ENCODE peak calls at places on chromosomes 1 and 21, in four cellular contexts. Y is esophagus squamous epithelium, U is tibial nerve, F is IMR-90. K is an unnamed sample.

GRCh38 chr1:211589782-211590721 is 11.1 kb upstream of the SLC30A1 start:
- DNase-seq in Y (no peak), U (peak; percentile 80), F (peak; percentile 62), K (no peak)

GRCh38 chr1:146031476-146031875 is 9.9 kb upstream of the HJV start:
- DNase-seq in Y (no peak), U (no peak), F (no peak), K (no peak)

GRCh38 chr1:34270181-34270580 is 93.5 kb downstream of the C1orf94 start:
- DNase-seq in Y (no peak), U (no peak), F (no peak), K (no peak)

GRCh38 chr1:46767649-46768282 is 31.1 kb upstream of the CYP4B1 start:
- DNase-seq in Y (no peak), U (no peak), F (no peak), K (no peak)

GRCh38 chr1:107152332-107152731 is 11.5 kb downstream of the NTNG1 start:
- DNase-seq in Y (no peak), U (no peak), F (no peak), K (no peak)

GRCh38 chr1:88462481-88463261 is 221.4 kb upstream of the PKN2 start:
- DNase-seq in Y (no peak), U (no peak), F (peak; percentile 17), K (no peak)

GRCh38 chr1:168121314-168122029 is 15.3 kb downstream of the GPR161 start:
- DNase-seq in Y (no peak), U (peak; percentile 57), F (peak; percentile 88), K (no peak)

GRCh38 chr21:45618846-45619485 is 24.6 kb upstream of the PCBP3 start:
- DNase-seq in Y (no peak), U (no peak), F (no peak), K (no peak)

GRCh38 chr1:97634758-97635157 is 286.1 kb downstream of the DPYD start:
- DNase-seq in Y (no peak), U (no peak), F (no peak), K (no peak)

GRCh38 chr1:227787513-227788278 is 27.8 kb upstream of the PRSS38 start:
- DNase-seq in Y (peak; percentile 74), U (peak; percentile 83), F (peak; percentile 93), K (peak; percentile 96)
- TF ChIP-seq POLR2A in Y (no peak), U (peak; percentile 56), F (no peak), K (no peak)

GRCh38 chr1:33183306-33183705 is 1.5 kb upstream of the TRIM62 start:
- DNase-seq in Y (no peak), U (no peak), F (no peak), K (no peak)

GRCh38 chr1:33181038-33181861 is 593 bp downstream of the TRIM62 start:
- DNase-seq in Y (no peak), U (no peak), F (peak; percentile 41), K (peak; percentile 47)

GRCh38 chr1:33182896-33183295 is 1.1 kb upstream of the TRIM62 start:
- DNase-seq in Y (no peak), U (no peak), F (no peak), K (no peak)

GRCh38 chr1:33182452-33182851 is 609 bp upstream of the TRIM62 start:
- DNase-seq in Y (no peak), U (peak; percentile 56), F (peak; percentile 65), K (no peak)

DNA sequence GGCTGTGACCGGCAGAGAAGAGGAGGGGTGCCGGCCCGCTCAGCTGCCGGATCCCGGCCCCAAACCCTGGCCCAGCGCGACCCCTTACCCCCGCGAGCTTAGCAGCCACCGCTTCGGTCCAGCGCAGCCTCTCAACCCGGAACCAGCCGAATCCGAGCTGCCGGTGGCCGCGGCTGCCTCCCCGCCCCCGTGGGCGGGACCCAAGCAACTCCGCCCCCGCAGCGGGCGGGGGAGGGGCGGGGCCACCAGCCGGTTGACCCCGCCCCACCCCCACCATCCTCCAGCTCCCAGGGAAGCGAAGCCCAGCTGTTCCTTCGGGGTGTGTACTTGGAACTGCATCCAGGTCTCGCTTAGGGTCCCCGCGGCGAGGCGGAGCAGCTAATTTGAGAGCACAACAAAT is at the start of gene TRIM62:
- DNase-seq in Y (peak; percentile 30), U (peak; percentile 80), F (peak; percentile 85), K (peak; percentile 95)
- TF ChIP-seq POLR2A in Y (peak; percentile 29), U (peak; percentile 67), F (no peak), K (no peak)

DNA sequence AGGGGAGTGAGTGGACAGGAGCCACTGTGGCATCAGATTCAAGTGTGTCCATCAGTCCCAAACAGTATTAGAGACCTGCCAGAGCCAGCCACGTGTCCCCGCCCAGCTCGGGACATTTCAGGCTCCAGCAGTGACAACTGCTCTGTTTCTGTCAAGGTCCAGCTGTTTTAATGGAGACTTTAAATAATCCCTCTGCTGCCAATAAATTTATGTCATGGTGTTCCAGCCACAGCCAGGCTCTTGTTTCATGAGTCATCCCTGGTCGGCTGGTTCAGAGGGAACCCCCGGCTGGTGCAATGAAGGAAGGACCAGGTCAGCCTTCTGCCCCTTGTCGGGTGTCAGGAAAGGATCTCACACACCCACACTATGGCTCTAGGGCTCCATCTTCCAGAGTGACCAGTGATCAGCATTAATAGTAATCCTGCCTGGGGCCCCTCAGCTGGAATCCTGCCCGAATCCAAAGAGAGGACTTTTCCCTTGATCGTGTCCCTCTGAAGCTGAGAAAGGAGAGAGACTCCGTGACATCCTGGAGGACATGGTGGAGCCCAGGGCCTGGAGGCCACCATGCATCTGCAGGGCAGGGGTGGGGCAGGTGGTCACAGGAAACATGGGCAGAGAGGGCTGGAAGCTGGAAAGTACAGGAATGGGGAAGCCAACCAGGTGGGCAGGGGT is 197.3 kb downstream of the MATN1 start:
- DNase-seq in Y (no peak), U (no peak), F (peak; percentile 44), K (no peak)
- TF ChIP-seq POLR2A in Y (no peak), U (no peak), F (no peak), K (no peak)

DNA sequence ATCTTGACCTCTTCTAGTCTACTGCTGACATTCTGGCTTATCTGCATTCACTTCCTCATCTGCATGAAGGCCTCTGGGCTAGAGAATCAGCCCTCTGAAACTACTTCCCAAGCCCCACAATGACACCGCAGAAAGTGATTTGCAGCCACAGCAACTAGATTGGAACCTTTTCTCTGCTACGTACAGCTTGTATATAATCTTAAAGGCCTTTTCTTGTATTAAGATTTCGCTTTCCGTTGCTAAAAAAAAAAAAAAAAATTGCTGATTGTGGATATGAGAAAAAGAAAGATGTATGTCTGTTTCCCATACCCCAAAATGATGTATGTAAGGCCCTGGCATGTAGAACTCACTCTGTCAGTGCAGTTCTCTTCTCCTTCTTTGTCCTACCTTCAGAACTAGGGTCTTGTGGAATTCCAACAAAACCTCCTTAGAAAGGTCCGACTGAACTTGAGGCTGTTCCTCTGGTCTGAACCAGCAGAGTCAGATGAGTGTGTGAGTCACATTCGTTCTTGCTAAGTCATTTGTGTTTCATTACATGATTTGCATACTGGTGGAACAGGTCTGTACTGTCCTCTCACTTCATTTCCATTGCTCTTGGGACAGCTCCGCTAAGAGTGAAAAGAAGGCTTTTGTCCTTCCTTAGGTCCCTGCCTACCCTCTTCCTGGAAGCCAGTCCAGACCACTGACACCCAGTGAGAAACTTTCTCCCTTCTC is 62.7 kb downstream of the PLPP3 start:
- DNase-seq in Y (no peak), U (no peak), F (peak; percentile 65), K (peak; percentile 30)
- TF ChIP-seq POLR2A in Y (no peak), U (no peak), F (no peak), K (no peak)

K was measured in GM12891.